ENCODE peak calls at places on chromosomes 12 and 14, in five cellular contexts. One of them, this sample, is unnamed.

GRCh38 chr12:93943766-93944165 is 204.6 kb upstream of the PLXNC1 start:
- DNase-seq in K562: no peak
- DNase-seq in HepG2: no peak
- DNase-seq in ovary: no peak
- DNase-seq in tibial nerve: no peak
- DNase-seq in this sample: no peak

GRCh38 chr12:19245656-19246055 is 116.1 kb downstream of the PLEKHA5 start:
- DNase-seq in K562: no peak
- DNase-seq in HepG2: no peak
- DNase-seq in ovary: no peak
- DNase-seq in tibial nerve: no peak
- DNase-seq in this sample: no peak

GRCh38 chr12:70154960-70155589 is 88.2 kb upstream of the CNOT2 start:
- DNase-seq in K562: no peak
- DNase-seq in HepG2: no peak
- DNase-seq in ovary: no peak
- DNase-seq in tibial nerve: no peak
- DNase-seq in this sample: no peak

GRCh38 chr14:52031781-52032180 is 37.1 kb downstream of the NID2 start:
- DNase-seq in K562: no peak
- DNase-seq in HepG2: no peak
- DNase-seq in ovary: no peak
- DNase-seq in tibial nerve: no peak
- DNase-seq in this sample: no peak

GRCh38 chr12:27048822-27049752 is 26.7 kb downstream of the MED21 start:
- DNase-seq in K562: peak; percentile 19
- DNase-seq in HepG2: no peak
- DNase-seq in ovary: no peak
- DNase-seq in tibial nerve: no peak
- DNase-seq in this sample: no peak

GRCh38 chr14:100117647-100118376 is 41.6 kb downstream of the DEGS2 start:
- DNase-seq in K562: no peak
- DNase-seq in HepG2: no peak
- DNase-seq in ovary: no peak
- DNase-seq in tibial nerve: no peak
- DNase-seq in this sample: no peak

GRCh38 chr14:51999084-51999483 is 9.7 kb downstream of the RTRAF start:
- DNase-seq in K562: no peak
- DNase-seq in HepG2: no peak
- DNase-seq in ovary: no peak
- DNase-seq in tibial nerve: no peak
- DNase-seq in this sample: no peak

GRCh38 chr12:24479131-24479530 is 469.8 kb downstream of the BCAT1 start:
- DNase-seq in K562: no peak
- DNase-seq in HepG2: no peak
- DNase-seq in ovary: no peak
- DNase-seq in tibial nerve: no peak
- DNase-seq in this sample: no peak

GRCh38 chr14:85079842-85080741 is 449.9 kb upstream of the FLRT2 start:
- DNase-seq in K562: no peak
- DNase-seq in HepG2: no peak
- DNase-seq in ovary: no peak
- DNase-seq in tibial nerve: no peak
- DNase-seq in this sample: no peak

GRCh38 chr12:125403145-125403789 is 338.0 kb downstream of the AACS start:
- DNase-seq in K562: peak; percentile 45
- DNase-seq in HepG2: peak; percentile 34
- DNase-seq in ovary: no peak
- DNase-seq in tibial nerve: no peak
- DNase-seq in this sample: no peak

GRCh38 chr14:70624972-70625371 is 16.7 kb upstream of the TTC9 start:
- DNase-seq in K562: no peak
- DNase-seq in HepG2: no peak
- DNase-seq in ovary: no peak
- DNase-seq in tibial nerve: no peak
- DNase-seq in this sample: no peak

GRCh38 chr12:10283028-10283427 is 24.6 kb upstream of the KLRD1 start:
- DNase-seq in K562: no peak
- DNase-seq in HepG2: no peak
- DNase-seq in ovary: no peak
- DNase-seq in tibial nerve: no peak
- DNase-seq in this sample: no peak

GRCh38 chr12:114293571-114294302 is 112.2 kb downstream of the TBX5 start:
- DNase-seq in K562: no peak
- DNase-seq in HepG2: no peak
- DNase-seq in ovary: no peak
- DNase-seq in tibial nerve: no peak
- DNase-seq in this sample: no peak

GRCh38 chr12:29895966-29896365 is 112.2 kb upstream of the TMTC1 start:
- DNase-seq in K562: no peak
- DNase-seq in HepG2: no peak
- DNase-seq in ovary: no peak
- DNase-seq in tibial nerve: no peak
- DNase-seq in this sample: no peak

GRCh38 chr12:57896139-57896436 is 45.3 kb upstream of the ATP23 start:
- DNase-seq in K562: no peak
- DNase-seq in HepG2: no peak
- DNase-seq in ovary: peak; percentile 73
- DNase-seq in tibial nerve: no peak
- DNase-seq in this sample: no peak

GRCh38 chr14:99986416-99986815 is 78.8 kb upstream of the EVL start:
- DNase-seq in K562: no peak
- DNase-seq in HepG2: no peak
- DNase-seq in ovary: no peak
- DNase-seq in tibial nerve: no peak
- DNase-seq in this sample: no peak

GRCh38 chr12:2453807-2454177 is 341.0 kb upstream of the FKBP4 start:
- DNase-seq in K562: no peak
- DNase-seq in HepG2: no peak
- DNase-seq in ovary: no peak
- DNase-seq in tibial nerve: no peak
- DNase-seq in this sample: no peak

GRCh38 chr12:2451497-2451896 is 343.3 kb upstream of the FKBP4 start:
- DNase-seq in K562: no peak
- DNase-seq in HepG2: no peak
- DNase-seq in ovary: no peak
- DNase-seq in tibial nerve: no peak
- DNase-seq in this sample: no peak

GRCh38 chr12:2455410-2455809 is 339.4 kb upstream of the FKBP4 start:
- DNase-seq in K562: no peak
- DNase-seq in HepG2: no peak
- DNase-seq in ovary: no peak
- DNase-seq in tibial nerve: no peak
- DNase-seq in this sample: no peak

GRCh38 chr12:2454778-2455177 is 340.0 kb upstream of the FKBP4 start:
- DNase-seq in K562: no peak
- DNase-seq in HepG2: no peak
- DNase-seq in ovary: no peak
- DNase-seq in tibial nerve: no peak
- DNase-seq in this sample: no peak

DNA sequence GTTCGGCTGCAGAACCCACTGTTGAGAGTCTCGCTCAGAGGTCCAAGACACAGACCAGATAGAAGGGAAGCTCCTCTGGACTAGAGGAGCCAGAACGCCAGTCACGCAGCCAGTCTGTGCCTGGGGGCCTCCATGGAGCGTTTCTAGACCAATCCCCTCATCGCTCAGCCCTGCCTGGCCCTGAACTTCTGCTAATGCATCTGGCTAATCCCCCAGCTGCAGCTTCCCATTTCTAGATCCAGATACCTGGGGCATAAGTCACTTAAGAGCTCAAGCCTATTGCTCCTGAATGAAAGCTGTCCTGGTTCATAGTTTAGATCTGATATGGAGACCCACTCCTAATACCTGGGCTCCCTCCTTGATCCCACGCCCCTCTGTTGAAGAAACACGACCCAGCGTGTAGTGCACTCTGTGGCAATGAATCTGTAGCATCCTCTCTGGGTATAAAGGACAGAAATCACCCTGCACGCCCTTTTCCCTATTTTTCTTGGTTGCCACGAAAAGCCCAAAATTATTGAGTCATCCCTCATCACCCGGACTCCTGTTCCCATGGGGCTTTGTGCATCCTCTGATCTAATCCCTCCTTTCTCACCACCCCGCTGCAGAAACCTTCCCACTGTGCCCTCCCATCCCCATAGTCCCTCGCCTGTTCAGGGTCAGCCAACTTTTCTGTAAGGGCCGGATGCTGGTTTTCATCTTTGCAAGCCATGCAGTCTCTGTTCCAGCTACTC is 341.5 kb upstream of the FKBP4 start:
- DNase-seq in K562: no peak
- DNase-seq in HepG2: no peak
- DNase-seq in ovary: no peak
- DNase-seq in tibial nerve: no peak
- DNase-seq in this sample: no peak
- H3K27me3 ChIP-seq in K562: peaks cover 32% of the 10 kb centered on the region
- H3K27me3 ChIP-seq in HepG2: peaks cover 8% of the 10 kb centered on the region
- H3K27me3 ChIP-seq in ovary: no peaks in the 10 kb centered on the region
- H3K27me3 ChIP-seq in tibial nerve: no peaks in the 10 kb centered on the region
- H3K27me3 ChIP-seq in this sample: no peaks in the 10 kb centered on the region

DNA sequence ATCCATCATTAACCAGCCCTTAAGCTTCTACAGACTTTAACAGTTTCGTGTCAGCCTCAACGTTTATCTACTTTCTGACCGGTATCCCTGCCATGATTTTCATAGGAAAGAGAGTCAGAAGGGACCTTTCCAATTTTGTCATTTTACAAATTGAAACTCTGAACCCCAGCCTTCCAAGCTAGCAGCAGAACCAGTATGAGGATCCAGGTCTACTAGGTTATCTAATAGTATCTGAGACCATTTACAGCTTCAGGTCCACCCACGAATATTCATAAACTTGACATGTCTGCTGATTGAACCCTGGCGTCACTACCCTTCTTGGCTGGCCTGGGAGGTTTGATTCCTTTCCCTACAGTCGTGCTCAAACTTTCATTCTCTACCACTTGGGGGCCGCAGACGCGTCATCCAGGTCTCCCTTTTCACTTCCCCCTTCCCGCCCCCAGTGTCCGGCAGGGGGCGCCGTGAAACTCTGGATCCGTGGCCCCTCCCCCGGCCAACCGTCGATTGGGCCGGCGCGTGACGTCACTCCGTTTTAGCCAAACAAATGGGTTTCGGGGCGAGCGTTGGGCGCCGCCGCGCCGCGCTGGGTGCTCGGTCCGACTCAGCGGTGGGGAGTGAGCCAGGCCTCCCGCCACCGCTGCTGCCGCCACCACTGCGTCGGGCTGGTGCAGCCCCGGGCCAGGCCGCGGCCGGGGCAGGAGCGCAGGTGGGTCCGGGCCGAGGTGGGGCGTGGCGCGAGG is at the start of gene FBXO34:
- DNase-seq in K562: peak; percentile 89
- DNase-seq in HepG2: peak; percentile 94
- DNase-seq in ovary: peak; percentile 100
- DNase-seq in tibial nerve: peak; percentile 100
- DNase-seq in this sample: peak; percentile 99
- TF ChIP-seq POLR2A in K562: no peak
- TF ChIP-seq POLR2A in HepG2: peak; percentile 71
- TF ChIP-seq POLR2A in ovary: peak; percentile 93
- TF ChIP-seq POLR2A in tibial nerve: peak; percentile 96
- TF ChIP-seq POLR2A in this sample: no peak

GRCh38 chr14:69086537-69086936 is 66.4 kb downstream of the DCAF5 start:
- DNase-seq in K562: no peak
- DNase-seq in HepG2: no peak
- DNase-seq in ovary: no peak
- DNase-seq in tibial nerve: no peak
- DNase-seq in this sample: no peak

GRCh38 chr14:69090187-69090789 is 62.6 kb downstream of the DCAF5 start:
- DNase-seq in K562: peak; percentile 10
- DNase-seq in HepG2: peak; percentile 33
- DNase-seq in ovary: no peak
- DNase-seq in tibial nerve: no peak
- DNase-seq in this sample: peak; percentile 46

GRCh38 chr14:69091695-69092094 is 61.2 kb downstream of the DCAF5 start:
- DNase-seq in K562: no peak
- DNase-seq in HepG2: no peak
- DNase-seq in ovary: no peak
- DNase-seq in tibial nerve: no peak
- DNase-seq in this sample: no peak

GRCh38 chr14:69087061-69087461 is 65.9 kb downstream of the DCAF5 start:
- DNase-seq in K562: no peak
- DNase-seq in HepG2: no peak
- DNase-seq in ovary: no peak
- DNase-seq in tibial nerve: no peak
- DNase-seq in this sample: no peak

DNA sequence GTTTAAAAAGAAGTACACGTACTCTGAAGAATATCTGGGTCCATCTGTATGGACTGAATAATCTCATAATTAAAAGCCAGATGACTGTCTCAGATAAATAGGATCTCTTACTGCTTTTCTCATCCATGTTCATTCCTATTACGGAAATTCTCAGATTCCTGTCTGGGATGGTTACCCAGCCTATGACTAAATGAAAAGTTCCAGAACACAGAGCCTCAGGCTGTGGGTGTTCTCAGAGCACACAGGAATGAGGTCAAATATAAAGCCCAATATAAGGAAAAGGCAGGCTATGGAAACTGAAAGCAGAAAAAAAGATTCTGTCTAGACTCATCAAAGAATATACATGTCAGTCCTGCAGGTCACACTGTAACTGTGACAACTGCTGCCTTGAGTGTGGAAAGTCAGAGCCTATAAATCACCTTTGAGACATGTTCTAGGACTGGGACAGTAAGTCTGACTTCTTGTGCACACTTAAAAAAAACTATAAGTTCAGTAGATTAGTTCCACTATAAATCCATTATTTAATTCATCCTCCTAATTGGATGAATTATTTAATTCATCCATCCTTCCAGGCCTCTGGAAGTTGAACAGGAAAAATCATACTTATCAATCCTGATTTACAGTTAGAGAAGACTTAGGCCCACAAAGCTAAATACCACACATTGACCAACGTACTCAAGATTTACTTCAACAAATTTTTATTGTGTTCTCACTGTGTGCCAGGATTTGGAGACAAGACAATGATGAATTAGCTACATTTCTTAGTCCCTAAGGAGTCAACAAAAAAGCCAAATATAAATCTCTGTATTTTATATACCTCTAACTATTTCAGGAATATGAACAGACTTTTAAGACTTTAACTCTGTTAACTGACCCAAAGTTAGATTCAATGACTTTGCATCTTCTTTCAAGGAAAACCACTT is 64.1 kb downstream of the DCAF5 start:
- DNase-seq in K562: no peak
- DNase-seq in HepG2: no peak
- DNase-seq in ovary: no peak
- DNase-seq in tibial nerve: no peak
- DNase-seq in this sample: no peak
- TF ChIP-seq EP300 in K562: no peak
- TF ChIP-seq EP300 in HepG2: no peak
- TF ChIP-seq EP300 in ovary: no peak
- TF ChIP-seq EP300 in tibial nerve: no peak
- TF ChIP-seq EP300 in this sample: no peak

DNA sequence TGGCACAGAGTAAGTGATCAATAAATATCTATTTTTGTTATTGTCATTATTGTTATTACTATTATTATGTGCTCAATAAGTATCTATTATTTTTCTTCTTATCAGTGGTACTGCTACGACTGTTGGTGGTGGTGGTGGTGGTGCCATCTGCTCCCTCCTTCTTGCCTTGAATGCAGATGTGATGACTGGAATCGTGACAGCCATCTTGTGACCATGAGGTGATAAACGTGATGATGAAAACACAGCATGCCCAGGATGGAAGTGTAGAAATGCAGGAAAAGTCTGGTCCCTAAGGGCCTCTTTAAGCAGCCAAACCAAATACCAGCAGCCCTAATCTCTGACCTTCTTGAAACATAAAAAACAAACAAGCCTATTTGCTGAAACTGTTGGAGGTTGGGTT is 22.4 kb downstream of the SLC6A12 start:
- DNase-seq in K562: no peak
- DNase-seq in HepG2: no peak
- DNase-seq in ovary: no peak
- DNase-seq in tibial nerve: no peak
- DNase-seq in this sample: no peak
- H3K27me3 ChIP-seq in K562: peaks cover 57% of the 10 kb centered on the region
- H3K27me3 ChIP-seq in HepG2: no peaks in the 10 kb centered on the region
- H3K27me3 ChIP-seq in ovary: no peaks in the 10 kb centered on the region
- H3K27me3 ChIP-seq in tibial nerve: peaks cover 14% of the 10 kb centered on the region
- H3K27me3 ChIP-seq in this sample: no peaks in the 10 kb centered on the region